ENCODE peak calls at places on chromosomes 5 and 9, in four cellular contexts. One of them, this sample, is unnamed. For H3K36me3, the result is how much of the 10 kb centered on the place peaks cover.

GRCh38 chr5:56588636-56589485 is 226.5 kb upstream of the MAP3K1 start:
- DNase-seq in K562: no peak
- DNase-seq in HepG2: no peak
- DNase-seq in HCT116: no peak
- DNase-seq in this sample: no peak

GRCh38 chr5:152271420-152271819 is 133.7 kb downstream of the NMUR2 start:
- DNase-seq in HCT116: peak
- DNase-seq in HepG2: peak
- DNase-seq in K562: no peak
- DNase-seq in this sample: peak

GRCh38 chr5:13524931-13525330 is 419.6 kb downstream of the DNAH5 start:
- DNase-seq in HepG2: no peak
- DNase-seq in K562: no peak
- DNase-seq in HCT116: no peak
- DNase-seq in this sample: no peak

GRCh38 chr9:129613520-129614175 is 7.3 kb downstream of the C9orf50 start:
- DNase-seq in HepG2: no peak
- DNase-seq in HCT116: no peak
- DNase-seq in K562: no peak
- DNase-seq in this sample: no peak

GRCh38 chr9:122949696-122950095 is 8.9 kb downstream of the RABGAP1 start:
- DNase-seq in K562: no peak
- DNase-seq in HepG2: no peak
- DNase-seq in HCT116: no peak
- DNase-seq in this sample: no peak

GRCh38 chr9:86756576-86757381 is 190.5 kb downstream of the GAS1 start:
- DNase-seq in HepG2: no peak
- DNase-seq in HCT116: no peak
- DNase-seq in K562: no peak
- DNase-seq in this sample: no peak

GRCh38 chr9:92963831-92964606 is 16.7 kb downstream of the FGD3 start:
- DNase-seq in K562: no peak
- DNase-seq in HCT116: no peak
- DNase-seq in HepG2: peak
- DNase-seq in this sample: no peak

GRCh38 chr5:95988094-95988493 is 26.4 kb upstream of the ELL2 start:
- DNase-seq in K562: no peak
- DNase-seq in HCT116: no peak
- DNase-seq in HepG2: peak
- DNase-seq in this sample: no peak

GRCh38 chr5:73280821-73281746 is 108.1 kb downstream of the TMEM174 start:
- DNase-seq in HCT116: peak
- DNase-seq in K562: no peak
- DNase-seq in HepG2: no peak
- DNase-seq in this sample: no peak

GRCh38 chr5:154761062-154761740 is 6.0 kb downstream of the LARP1 start:
- DNase-seq in HepG2: no peak
- DNase-seq in HCT116: no peak
- DNase-seq in K562: no peak
- DNase-seq in this sample: no peak

GRCh38 chr5:7488734-7489133 is 92.8 kb downstream of the ADCY2 start:
- DNase-seq in K562: no peak
- DNase-seq in HCT116: no peak
- DNase-seq in HepG2: no peak
- DNase-seq in this sample: no peak

GRCh38 chr5:162323471-162323870 is 255.9 kb downstream of the GABRG2 start:
- DNase-seq in K562: no peak
- DNase-seq in HCT116: no peak
- DNase-seq in HepG2: no peak
- DNase-seq in this sample: no peak

GRCh38 chr9:93022721-93023520 is 35.6 kb upstream of the SUSD3 start:
- DNase-seq in HepG2: no peak
- DNase-seq in HCT116: no peak
- DNase-seq in K562: no peak
- DNase-seq in this sample: no peak

GRCh38 chr5:32531885-32532520 is 53.4 kb upstream of the SUB1 start:
- DNase-seq in HCT116: no peak
- DNase-seq in K562: no peak
- DNase-seq in HepG2: peak
- DNase-seq in this sample: no peak

GRCh38 chr5:172680921-172681320 is 39.9 kb downstream of the NEURL1B start:
- DNase-seq in HCT116: no peak
- DNase-seq in K562: no peak
- DNase-seq in HepG2: no peak
- DNase-seq in this sample: no peak

GRCh38 chr5:172676914-172677475 is 35.9 kb downstream of the NEURL1B start:
- DNase-seq in HCT116: no peak
- DNase-seq in K562: no peak
- DNase-seq in HepG2: no peak
- DNase-seq in this sample: no peak

GRCh38 chr5:172681421-172681820 is 40.4 kb downstream of the NEURL1B start:
- DNase-seq in K562: no peak
- DNase-seq in HepG2: no peak
- DNase-seq in HCT116: no peak
- DNase-seq in this sample: no peak

GRCh38 chr5:172678902-172679301 is 37.8 kb downstream of the NEURL1B start:
- DNase-seq in HCT116: no peak
- DNase-seq in K562: peak
- DNase-seq in HepG2: no peak
- DNase-seq in this sample: no peak

GRCh38 chr5:172679621-172680212 is 38.7 kb downstream of the NEURL1B start:
- DNase-seq in K562: peak
- DNase-seq in HepG2: no peak
- DNase-seq in HCT116: no peak
- DNase-seq in this sample: no peak
- TF ChIP-seq ZNF274 in K562: no peak
- TF ChIP-seq ZNF274 in HepG2: no peak
- TF ChIP-seq ZNF274 in HCT116: no peak
- TF ChIP-seq ZNF274 in this sample: no peak

DNA sequence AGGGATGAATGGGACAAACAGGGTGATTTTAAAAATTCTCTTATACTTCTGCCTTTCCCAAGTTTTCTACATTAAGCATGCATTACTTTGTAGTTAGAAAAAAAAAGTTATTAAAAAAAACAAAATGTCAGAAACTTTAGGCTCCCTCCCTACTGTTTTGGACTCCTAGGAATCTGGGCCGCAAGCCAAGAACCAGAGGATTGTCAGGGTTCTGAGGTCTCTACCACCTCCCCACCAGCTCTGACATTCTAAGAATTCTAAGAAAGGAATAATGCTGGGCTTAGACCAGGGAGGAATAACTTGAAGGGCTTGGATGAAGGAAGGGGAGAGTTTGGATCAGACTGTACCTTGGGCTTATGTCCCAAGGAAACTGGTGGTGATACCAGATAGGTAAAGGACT is 1.1 kb upstream of the ARHGEF39 start:
- DNase-seq in HCT116: no peak
- DNase-seq in HepG2: no peak
- DNase-seq in K562: no peak
- DNase-seq in this sample: no peak
- H3K36me3 ChIP-seq in HCT116: under half
- H3K36me3 ChIP-seq in HepG2: under half
- H3K36me3 ChIP-seq in K562: under half
- H3K36me3 ChIP-seq in this sample: under half

GRCh38 chr5:64923151-64923685 is 154.5 kb downstream of the CWC27 start:
- DNase-seq in HCT116: no peak
- DNase-seq in K562: no peak
- DNase-seq in HepG2: no peak
- DNase-seq in this sample: no peak
- TF ChIP-seq ZNF274 in HCT116: no peak
- TF ChIP-seq ZNF274 in K562: no peak
- TF ChIP-seq ZNF274 in HepG2: no peak
- TF ChIP-seq ZNF274 in this sample: no peak

DNA sequence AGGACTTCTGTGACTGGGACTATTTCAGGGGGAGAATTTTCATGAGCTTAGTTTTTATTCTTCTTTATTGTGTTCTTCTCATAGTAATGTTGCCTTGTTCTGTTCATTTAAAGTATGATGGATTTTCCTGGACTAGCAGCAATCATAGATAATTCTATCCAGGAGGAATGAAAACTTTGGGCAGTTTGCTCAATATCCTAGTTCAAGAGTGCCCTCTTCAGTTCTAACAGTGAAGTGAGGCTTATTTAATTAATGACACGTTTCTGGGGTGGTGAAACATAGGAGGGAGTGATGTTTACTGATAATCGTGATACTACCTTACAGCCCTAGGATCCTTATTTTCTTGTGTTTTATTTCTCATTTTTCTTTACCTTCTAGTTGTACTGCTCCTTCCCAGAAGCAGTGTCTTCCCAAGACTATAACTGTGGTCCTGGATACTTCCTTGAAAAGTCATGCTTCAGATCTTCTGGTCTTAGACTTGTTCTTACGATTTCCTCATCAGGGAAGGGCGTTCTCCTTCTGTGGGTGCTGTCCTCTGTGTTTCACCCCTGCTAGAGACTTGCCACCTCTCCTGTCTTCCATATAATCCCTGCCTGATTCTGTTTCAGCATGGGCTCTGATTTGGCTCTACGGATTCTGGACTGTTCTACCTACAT is 57.4 kb downstream of the CFAP95 start:
- DNase-seq in HCT116: peak
- DNase-seq in HepG2: peak
- DNase-seq in K562: peak
- DNase-seq in this sample: peak
- H3K36me3 ChIP-seq in HCT116: under half
- H3K36me3 ChIP-seq in HepG2: under half
- H3K36me3 ChIP-seq in K562: under half
- H3K36me3 ChIP-seq in this sample: under half

GRCh38 chr5:39208471-39208870 is 10.9 kb downstream of the FYB1 start:
- DNase-seq in HCT116: no peak
- DNase-seq in HepG2: no peak
- DNase-seq in K562: no peak
- DNase-seq in this sample: no peak

GRCh38 chr5:39206630-39207319 is 12.6 kb downstream of the FYB1 start:
- DNase-seq in HCT116: no peak
- DNase-seq in K562: no peak
- DNase-seq in HepG2: no peak
- DNase-seq in this sample: no peak

GRCh38 chr5:39211773-39212172 is 7.6 kb downstream of the FYB1 start:
- DNase-seq in K562: no peak
- DNase-seq in HCT116: no peak
- DNase-seq in HepG2: no peak
- DNase-seq in this sample: no peak

GRCh38 chr5:39207628-39208027 is 11.7 kb downstream of the FYB1 start:
- DNase-seq in K562: no peak
- DNase-seq in HCT116: no peak
- DNase-seq in HepG2: no peak
- DNase-seq in this sample: no peak

DNA sequence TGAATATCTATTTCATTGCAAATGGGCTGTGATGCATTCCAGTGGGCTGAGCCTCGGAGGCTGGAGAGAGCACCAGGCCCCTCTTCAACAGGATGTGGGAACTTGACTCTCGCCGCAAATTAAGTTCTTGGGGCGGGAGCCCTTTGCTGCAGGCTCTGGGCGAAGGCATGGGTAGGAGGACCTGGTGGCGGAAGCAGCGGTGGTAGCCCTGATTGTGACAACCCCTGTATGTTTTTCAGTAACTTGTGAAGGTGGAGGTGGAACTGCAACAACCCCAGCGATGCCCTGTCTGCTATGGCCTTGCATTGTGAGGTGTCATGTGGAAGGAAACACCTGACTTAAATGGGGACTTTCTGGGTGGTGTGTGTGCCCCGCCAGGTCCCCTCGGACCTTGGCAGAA is 9.4 kb downstream of the FYB1 start:
- DNase-seq in K562: no peak
- DNase-seq in HepG2: no peak
- DNase-seq in HCT116: no peak
- DNase-seq in this sample: no peak
- TF ChIP-seq ZNF274 in K562: no peak
- TF ChIP-seq ZNF274 in HepG2: no peak
- TF ChIP-seq ZNF274 in HCT116: no peak
- TF ChIP-seq ZNF274 in this sample: no peak

DNA sequence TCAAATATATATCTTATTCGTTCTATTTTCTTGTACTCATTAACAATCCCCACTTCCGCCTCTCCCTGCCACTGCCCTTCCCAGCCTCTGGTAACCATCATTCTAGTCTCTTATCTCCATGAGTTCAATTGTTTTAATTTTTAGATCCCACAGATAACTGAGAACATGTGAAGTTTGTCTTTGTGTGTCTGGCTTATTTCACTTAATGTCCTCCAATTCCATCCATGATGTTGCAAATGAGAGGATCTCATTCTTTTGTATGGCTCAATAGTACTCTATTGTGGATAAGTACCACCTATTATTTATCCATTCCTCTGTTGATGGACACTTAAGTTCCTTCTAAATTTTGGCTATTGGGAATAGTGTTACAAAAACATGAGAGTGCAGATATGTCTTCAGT is 17.2 kb upstream of the CMYA5 start:
- DNase-seq in HCT116: no peak
- DNase-seq in K562: no peak
- DNase-seq in HepG2: no peak
- DNase-seq in this sample: no peak
- H3K36me3 ChIP-seq in HCT116: under half
- H3K36me3 ChIP-seq in K562: half or more
- H3K36me3 ChIP-seq in HepG2: under half
- H3K36me3 ChIP-seq in this sample: under half